ENCODE peak calls at places on chromosome 19, in four cellular contexts. B is endodermal cell, L is activated B cell treated with CpG ODN at 0.5 μM for 24 hours, U is ascending aorta. T is an unnamed sample.

GRCh38 chr19:7870571-7871279 is 3.5 kb downstream of the PRR36 start:
- DNase-seq in B (peak; percentile 92), L (no peak), U (no peak), T (peak; percentile 95)

GRCh38 chr19:18304496-18305312 is 18.2 kb downstream of the LSM4 start:
- DNase-seq in B (peak; percentile 84), L (peak; percentile 74), U (peak; percentile 83), T (peak; percentile 45)

GRCh38 chr19:6739884-6740588 is 556 bp downstream of the TRIP10 start:
- DNase-seq in B (peak; percentile 80), L (peak; percentile 44), U (no peak), T (peak; percentile 51)

GRCh38 chr19:10086032-10086903 is at the start of gene SHFL:
- DNase-seq in B (peak; percentile 86), L (peak; percentile 82), U (no peak), T (peak; percentile 79)

GRCh38 chr19:5954293-5954692 is 23.6 kb downstream of the RANBP3 start:
- DNase-seq in B (no peak), L (no peak), U (no peak), T (no peak)

GRCh38 chr19:57769345-57770131 is at the start of gene ZNF586:
- DNase-seq in B (peak; percentile 96), L (peak; percentile 76), U (peak; percentile 62), T (peak; percentile 92)

GRCh38 chr19:4852484-4852883 is 15.0 kb downstream of the PLIN3 start:
- DNase-seq in B (no peak), L (no peak), U (no peak), T (no peak)

GRCh38 chr19:12969292-12969988 is at the start of gene DAND5:
- DNase-seq in B (no peak), L (no peak), U (no peak), T (no peak)

GRCh38 chr19:48551437-48552302 is at the start of gene SULT2B1:
- DNase-seq in B (no peak), L (no peak), U (no peak), T (no peak)

GRCh38 chr19:30309983-30310805 is 62.0 kb upstream of the ZNF536 start:
- DNase-seq in B (peak; percentile 29), L (no peak), U (no peak), T (no peak)

GRCh38 chr19:51311388-51312257 is at the start of gene IGLON5:
- DNase-seq in B (peak; percentile 88), L (no peak), U (no peak), T (peak; percentile 72)

GRCh38 chr19:8454218-8454617 is 9.4 kb downstream of the HNRNPM start:
- DNase-seq in B (no peak), L (no peak), U (no peak), T (no peak)

GRCh38 chr19:49106648-49107135 is 7.5 kb upstream of the LIN7B start:
- DNase-seq in B (peak; percentile 92), L (peak; percentile 56), U (no peak), T (peak; percentile 83)

GRCh38 chr19:51370230-51370629 is 1.4 kb upstream of the CLDND2 start:
- DNase-seq in B (no peak), L (no peak), U (no peak), T (no peak)

GRCh38 chr19:30378701-30379100 is 6.5 kb downstream of the ZNF536 start:
- DNase-seq in B (no peak), L (no peak), U (no peak), T (no peak)

GRCh38 chr19:14561832-14562351 is 10.0 kb downstream of the NDUFB7 start:
- DNase-seq in B (peak; percentile 60), L (no peak), U (no peak), T (no peak)

GRCh38 chr19:28436320-28436719 is 776.6 kb downstream of the UQCRFS1 start:
- DNase-seq in B (no peak), L (no peak), U (no peak), T (no peak)

GRCh38 chr19:32104465-32105235 is 240.8 kb upstream of the ZNF507 start:
- DNase-seq in B (no peak), L (no peak), U (no peak), T (no peak)

GRCh38 chr19:44055870-44056269 is 4.0 kb downstream of the ZNF223 start:
- DNase-seq in B (peak; percentile 55), L (no peak), U (no peak), T (peak; percentile 21)

GRCh38 chr19:44061038-44061437 is 9.2 kb downstream of the ZNF223 start:
- DNase-seq in B (no peak), L (no peak), U (no peak), T (no peak)

DNA sequence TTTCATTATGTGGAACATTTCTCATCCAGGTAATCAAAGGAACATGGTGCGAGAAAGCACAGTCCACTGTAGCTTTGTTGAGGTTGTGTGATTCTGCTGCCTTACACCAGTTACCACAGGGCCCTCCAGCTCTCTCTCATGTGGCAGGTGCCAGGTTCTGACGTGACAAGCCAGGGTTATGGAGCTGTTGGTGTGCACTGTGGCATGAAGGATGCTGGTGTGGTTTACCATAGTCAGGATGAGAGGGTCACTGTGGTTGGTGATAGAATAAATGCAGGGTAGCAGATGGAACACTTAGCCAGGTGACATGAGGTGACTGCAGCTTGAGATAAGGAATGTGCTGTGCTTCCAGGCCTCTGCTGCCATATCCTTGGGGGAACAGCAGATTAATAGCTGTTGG is 7.4 kb downstream of the ZNF223 start:
- DNase-seq in B (no peak), L (no peak), U (no peak), T (no peak)
- TF ChIP-seq CTCF in B (no peak), L (no peak), U (no peak), T (no peak)

GRCh38 chr19:2527716-2528115 is 51.8 kb downstream of the GADD45B start:
- DNase-seq in B (no peak), L (no peak), U (no peak), T (no peak)

GRCh38 chr19:2524840-2525723 is 49.2 kb downstream of the GADD45B start:
- DNase-seq in B (peak; percentile 57), L (no peak), U (peak; percentile 65), T (no peak)

GRCh38 chr19:2527171-2527570 is 51.2 kb downstream of the GADD45B start:
- DNase-seq in B (no peak), L (no peak), U (no peak), T (no peak)

GRCh38 chr19:2524361-2524839 is 48.5 kb downstream of the GADD45B start:
- DNase-seq in B (no peak), L (no peak), U (no peak), T (no peak)

DNA sequence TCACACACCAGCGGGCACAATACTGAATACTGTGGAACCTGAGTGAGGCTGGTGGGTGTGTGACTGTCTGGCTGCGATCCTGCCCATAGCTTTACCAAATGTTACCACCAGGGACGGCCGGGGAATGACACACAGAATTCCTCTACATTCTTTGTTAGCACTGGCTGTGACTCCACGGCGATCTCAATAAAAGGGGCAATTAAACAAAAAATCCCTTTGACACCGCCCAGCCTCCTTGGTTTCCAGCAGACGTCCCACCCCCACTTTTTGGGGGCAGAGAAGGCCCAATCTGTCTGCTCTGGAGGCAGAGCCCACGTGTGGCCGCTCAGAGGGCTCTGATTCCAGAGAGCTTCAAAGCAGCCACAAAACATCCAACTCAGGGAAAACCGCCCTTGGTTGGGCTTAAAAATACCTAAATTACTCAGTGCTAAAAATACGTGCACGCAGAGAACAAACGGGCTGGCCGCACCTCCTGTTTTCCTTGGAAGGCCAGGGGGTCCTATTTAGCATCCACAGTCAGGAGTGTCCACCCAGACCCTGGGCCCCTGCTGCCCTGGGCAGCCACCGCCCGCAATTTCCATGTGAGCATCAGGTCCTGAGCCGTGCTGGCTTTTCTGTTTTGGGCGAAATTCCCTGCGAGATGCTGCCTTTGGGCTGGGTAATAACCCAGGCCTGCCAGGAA is 47.8 kb downstream of the GADD45B start:
- DNase-seq in B (no peak), L (no peak), U (no peak), T (no peak)
- TF ChIP-seq CTCF in B (peak; percentile 58), L (no peak), U (peak; percentile 53), T (no peak)

GRCh38 chr19:46173886-46174475 is 25.9 kb downstream of the IGFL2 start:
- DNase-seq in B (peak; percentile 57), L (no peak), U (no peak), T (no peak)
- TF ChIP-seq CTCF in B (peak; percentile 56), L (no peak), U (no peak), T (no peak)

GRCh38 chr19:38336638-38337359 is 1.2 kb downstream of the CATSPERG start:
- DNase-seq in B (peak; percentile 99), L (peak; percentile 88), U (peak; percentile 86), T (peak; percentile 99)
- TF ChIP-seq CTCF in B (no peak), L (no peak), U (no peak), T (no peak)

DNA sequence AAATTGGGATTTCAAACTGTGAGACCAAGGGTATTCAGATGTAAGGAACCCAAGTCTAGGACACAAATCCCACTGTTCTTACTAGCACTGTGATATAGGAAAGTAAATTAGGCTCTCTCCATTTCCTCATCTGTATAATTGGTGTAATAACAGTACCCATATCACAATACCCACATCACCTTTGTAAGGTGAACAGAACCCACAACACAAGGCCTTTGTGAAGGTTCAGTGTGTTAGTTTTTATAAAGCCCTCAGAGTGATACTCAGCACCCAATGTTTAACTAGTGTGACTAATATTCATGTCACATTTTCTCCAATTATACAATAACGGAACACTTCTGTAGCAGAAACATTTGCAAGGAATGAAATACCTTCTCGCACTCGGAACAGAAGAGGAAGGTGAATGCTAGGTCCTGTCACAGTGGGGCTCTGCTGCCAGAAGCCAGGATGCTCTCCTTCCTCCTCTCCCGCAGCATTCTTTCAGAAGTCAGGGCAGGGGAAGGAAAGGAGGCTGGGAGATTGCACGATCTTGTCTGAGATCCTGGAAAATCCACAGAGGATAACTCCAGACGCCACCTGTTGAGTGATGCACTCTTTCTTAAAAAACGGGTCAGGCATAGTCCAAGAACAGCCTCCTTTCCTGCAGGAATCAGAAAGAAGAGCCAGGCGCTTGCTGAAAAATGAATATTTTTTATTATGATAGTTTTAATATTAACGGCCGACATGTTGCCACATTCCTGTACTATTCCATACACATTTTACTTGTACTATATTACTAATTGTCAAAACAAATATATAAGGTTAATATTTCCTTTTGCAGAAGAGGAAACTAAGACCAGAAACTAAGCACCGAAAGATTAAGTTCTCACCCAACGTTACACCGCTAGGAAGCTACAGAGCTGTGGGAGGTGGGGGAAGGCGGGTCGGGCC is 762 bp downstream of the ZNF45 start:
- DNase-seq in B (no peak), L (no peak), U (no peak), T (no peak)
- TF ChIP-seq CTCF in B (peak; percentile 32), L (no peak), U (no peak), T (no peak)

T was measured in WTC11.